ENCODE peak calls at places on chromosomes 16 and 17, in eight cellular contexts. P, V, D, U, A, W, O and N are unnamed samples.

GRCh38 chr16:24203675-24204074 is 52.5 kb upstream of the CACNG3 start:
- DNase-seq in W (no peak), O (no peak), U (no peak), A (no peak), D (no peak), V (no peak), P (no peak), N (no peak)

GRCh38 chr16:7644171-7644570 is 311.5 kb downstream of the RBFOX1 start:
- DNase-seq in D (no peak), U (no peak), A (no peak), W (no peak), P (no peak), V (no peak), O (no peak), N (no peak)

GRCh38 chr17:82153745-82154375 is 55.8 kb upstream of the FASN start:
- DNase-seq in A (peak), W (peak), D (peak), P (peak), U (peak), O (peak), V (peak), N (peak)

GRCh38 chr17:58304735-58305486 is 23.7 kb downstream of the TSPOAP1 start:
- DNase-seq in V (no peak), A (no peak), D (no peak), U (no peak), P (no peak), W (no peak), O (no peak), N (no peak)

GRCh38 chr16:35215287-35215686 is 1755.9 kb downstream of the TP53TG3F start:
- DNase-seq in W (no peak), D (no peak), V (no peak), U (no peak), P (no peak), A (no peak), O (no peak), N (no peak)

GRCh38 chr17:77728022-77728671 is 230.4 kb upstream of the TNRC6C start:
- DNase-seq in D (no peak), W (no peak), A (no peak), V (no peak), U (peak), P (no peak), O (no peak), N (no peak)

GRCh38 chr17:1200440-1200839 is 20.7 kb upstream of the ABR start:
- DNase-seq in O (no peak), D (no peak), P (no peak), A (no peak), W (no peak), V (no peak), U (no peak), N (no peak)

GRCh38 chr16:87653234-87653633 is 50.9 kb downstream of the JPH3 start:
- DNase-seq in D (no peak), P (no peak), V (no peak), W (no peak), A (no peak), O (no peak), U (no peak), N (no peak)

GRCh38 chr16:62050793-62051192 is 14.6 kb upstream of the CDH8 start:
- DNase-seq in A (no peak), P (no peak), V (no peak), W (no peak), D (no peak), O (no peak), U (no peak), N (no peak)

GRCh38 chr17:19248923-19249574 is 11.9 kb downstream of the EPN2 start:
- DNase-seq in W (no peak), O (peak), P (peak), U (peak), V (no peak), A (no peak), D (no peak), N (no peak)

GRCh38 chr17:28324776-28325175 is 5.8 kb downstream of the TMEM97 start:
- DNase-seq in U (no peak), V (no peak), A (no peak), O (no peak), P (no peak), D (no peak), W (no peak), N (no peak)

GRCh38 chr17:20072692-20072992 is 63.5 kb downstream of the SPECC1 start:
- DNase-seq in D (no peak), W (no peak), V (no peak), A (no peak), P (peak), U (no peak), O (no peak), N (no peak)

GRCh38 chr16:62543516-62543915 is 507.3 kb upstream of the CDH8 start:
- DNase-seq in A (no peak), O (peak), U (no peak), W (no peak), D (no peak), V (no peak), P (no peak), N (no peak)

GRCh38 chr16:79598341-79599181 is 2.0 kb downstream of the MAF start:
- DNase-seq in D (no peak), V (peak), U (peak), W (no peak), P (no peak), A (peak), O (peak), N (no peak)

GRCh38 chr17:46788300-46788699 is 30.2 kb downstream of the WNT3 start:
- DNase-seq in U (no peak), P (no peak), W (no peak), V (no peak), O (no peak), D (no peak), A (no peak), N (no peak)

GRCh38 chr16:12362482-12363458 is 386.2 kb downstream of the SNX29 start:
- DNase-seq in V (no peak), W (no peak), A (no peak), D (no peak), O (peak), U (peak), P (no peak), N (no peak)

GRCh38 chr16:67248401-67249177 is at the start of gene SLC9A5:
- DNase-seq in W (peak), U (peak), D (peak), V (no peak), O (no peak), P (no peak), A (no peak), N (no peak)

GRCh38 chr17:77269696-77270681 is 129.2 kb downstream of the SEC14L1 start:
- DNase-seq in P (no peak), D (no peak), V (no peak), W (no peak), O (no peak), U (no peak), A (no peak), N (no peak)

GRCh38 chr17:6461792-6462524 is 17.7 kb downstream of the PIMREG start:
- DNase-seq in A (no peak), V (peak), D (no peak), P (no peak), W (no peak), U (no peak), O (no peak), N (no peak)

GRCh38 chr17:38444151-38444550 is 15.9 kb downstream of the ARHGAP23 start:
- DNase-seq in V (peak), W (peak), P (peak), U (peak), O (peak), A (peak), D (peak), N (no peak)

GRCh38 chr16:84729716-84730320 is 30.0 kb downstream of the USP10 start:
- DNase-seq in O (no peak), D (no peak), W (no peak), U (no peak), A (no peak), P (peak), V (no peak), N (no peak)